ENCODE peak calls at places on chromosome 20, in four cellular contexts. B is body of pancreas, X is heart left ventricle, M is IMR-90. S is an unnamed sample.
A peak's percentile ranks its signal among the peaks of the same experiment; 100 is the strongest.

GRCh38 chr20:32516985-32517873 is 67.9 kb downstream of the NOL4L start:
- DNase-seq in B (no peak), X (no peak), M (peak; percentile 26), S (no peak)

GRCh38 chr20:45944965-45945677 is 10.6 kb downstream of the PCIF1 start:
- DNase-seq in B (peak; percentile 81), X (no peak), M (no peak), S (no peak)

GRCh38 chr20:11266571-11266970 is 592.8 kb upstream of the JAG1 start:
- DNase-seq in B (no peak), X (no peak), M (peak; percentile 4), S (no peak)

GRCh38 chr20:6663751-6664388 is 103.6 kb upstream of the BMP2 start:
- DNase-seq in B (no peak), X (no peak), M (no peak), S (no peak)

GRCh38 chr20:50022676-50023075 is 39.9 kb downstream of the SNAI1 start:
- DNase-seq in B (no peak), X (no peak), M (no peak), S (no peak)

GRCh38 chr20:33963756-33964155 is 30.0 kb upstream of the RALY start:
- DNase-seq in B (no peak), X (no peak), M (no peak), S (no peak)

GRCh38 chr20:434661-435419 is 26.7 kb downstream of the RBCK1 start:
- DNase-seq in B (no peak), X (no peak), M (no peak), S (no peak)

GRCh38 chr20:10536531-10536930 is 101.4 kb downstream of the SLX4IP start:
- DNase-seq in B (peak; percentile 88), X (no peak), M (peak; percentile 68), S (no peak)

GRCh38 chr20:46119028-46119546 is 973 bp downstream of the CD40 start:
- DNase-seq in B (no peak), X (no peak), M (no peak), S (no peak)

GRCh38 chr20:35478804-35479472 is 23.5 kb downstream of the CEP250 start:
- DNase-seq in B (no peak), X (no peak), M (no peak), S (no peak)

GRCh38 chr20:51116765-51117686 is 94.1 kb upstream of the KCNG1 start:
- DNase-seq in B (no peak), X (no peak), M (peak; percentile 60), S (no peak)

GRCh38 chr20:6956574-6956973 is 189.1 kb downstream of the BMP2 start:
- DNase-seq in B (no peak), X (no peak), M (no peak), S (no peak)

GRCh38 chr20:51563597-51564332 is 21.2 kb upstream of the NFATC2 start:
- DNase-seq in B (peak; percentile 61), X (peak; percentile 73), M (peak; percentile 86), S (peak; percentile 44)

GRCh38 chr20:58990651-58991445 is 9.8 kb downstream of the NELFCD start:
- DNase-seq in B (no peak), X (no peak), M (no peak), S (no peak)
- TF ChIP-seq POLR2A in B (no peak), X (no peak), M (no peak), S (no peak)

DNA sequence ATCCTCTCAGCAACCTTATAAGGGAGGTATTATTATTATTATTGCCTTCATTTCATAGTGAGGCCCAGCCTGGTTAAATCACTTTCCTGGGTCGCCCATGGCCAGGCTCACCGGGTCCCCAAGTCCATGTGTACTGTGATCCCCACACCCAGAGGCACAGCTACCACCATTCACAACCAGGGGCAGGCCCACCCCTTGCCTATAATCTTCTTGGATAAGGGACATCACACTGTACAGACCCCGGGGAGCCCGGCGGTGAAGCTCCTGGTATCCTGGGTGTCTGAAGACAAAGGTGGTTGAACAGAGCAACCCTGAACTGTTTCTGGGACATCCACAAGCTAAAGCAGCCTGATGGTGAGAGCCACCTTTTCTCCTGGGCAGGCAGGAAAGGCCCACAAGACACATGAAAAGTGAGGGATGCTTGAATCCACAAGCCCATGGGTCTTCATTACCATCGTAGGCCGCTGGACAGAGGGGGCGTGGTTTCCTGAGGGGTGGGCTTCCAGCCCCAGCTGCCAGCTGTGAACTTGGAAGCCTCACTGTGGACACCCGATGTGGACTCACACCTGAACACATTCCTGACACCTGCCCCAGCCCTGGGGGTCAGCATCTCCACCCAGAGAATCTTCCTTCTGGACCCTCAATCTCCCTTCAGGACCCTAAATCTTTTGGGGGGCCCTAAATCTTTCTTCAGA is 185.5 kb upstream of the PMEPA1 start:
- DNase-seq in B (no peak), X (no peak), M (no peak), S (no peak)
- TF ChIP-seq POLR2A in B (no peak), X (no peak), M (no peak), S (no peak)

DNA sequence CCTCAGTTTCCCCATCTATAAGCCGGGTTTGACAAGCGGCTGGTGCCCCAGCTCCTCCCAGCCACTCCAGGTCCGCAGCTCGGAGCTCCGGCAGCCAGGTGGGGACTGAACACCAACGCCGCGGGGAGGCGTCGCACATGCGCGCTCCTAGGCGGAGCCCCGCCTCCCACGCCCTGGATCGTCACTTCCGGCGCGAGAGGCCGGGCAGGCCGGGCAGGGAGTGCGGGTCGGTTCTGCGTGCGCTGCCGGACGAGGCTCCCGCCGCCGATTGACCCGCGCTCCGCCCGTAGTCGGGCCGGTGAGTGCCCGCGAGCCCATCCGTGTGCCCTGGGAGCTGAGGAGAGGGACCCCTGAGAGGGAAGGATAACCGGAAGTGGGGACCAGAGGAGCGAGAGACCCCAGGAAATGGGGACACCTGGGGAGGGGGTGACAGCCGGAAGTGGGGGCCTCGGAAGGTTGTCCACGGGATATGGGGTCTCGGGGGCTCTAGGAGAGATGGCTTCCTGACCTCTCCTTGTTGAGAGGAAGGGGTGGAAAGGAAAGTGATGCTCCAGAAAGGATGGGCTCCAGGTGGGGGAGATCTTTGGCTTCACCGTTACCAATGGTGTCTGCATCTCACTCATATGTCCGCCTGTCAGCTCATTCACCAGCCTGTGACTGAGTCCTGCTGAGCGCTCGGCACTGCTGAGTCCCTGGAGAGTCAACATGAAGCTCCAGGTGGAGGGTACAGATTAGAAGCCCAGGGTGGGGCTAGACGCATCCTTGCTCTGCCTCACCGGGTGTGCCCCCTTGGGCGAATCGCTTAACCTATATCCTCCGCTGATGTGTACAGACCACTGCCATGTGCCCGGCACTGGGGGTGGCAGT is at the start of gene TTPAL:
- DNase-seq in B (peak; percentile 90), X (peak; percentile 94), M (peak; percentile 82), S (peak; percentile 94)
- TF ChIP-seq POLR2A in B (peak; percentile 97), X (peak; percentile 98), M (peak; percentile 96), S (peak; percentile 99)

GRCh38 chr20:63491635-63492230 is 7.2 kb downstream of the EEF1A2 start:
- DNase-seq in B (no peak), X (no peak), M (no peak), S (no peak)
- TF ChIP-seq POLR2A in B (no peak), X (no peak), M (no peak), S (no peak)

GRCh38 chr20:47358052-47358671 is 1.7 kb upstream of the ZMYND8 start:
- DNase-seq in B (peak; percentile 17), X (no peak), M (no peak), S (no peak)

GRCh38 chr20:47360207-47360488 is 3.6 kb upstream of the ZMYND8 start:
- DNase-seq in B (peak; percentile 88), X (no peak), M (peak; percentile 64), S (no peak)

GRCh38 chr20:47357296-47358051 is 975 bp upstream of the ZMYND8 start:
- DNase-seq in B (peak; percentile 97), X (peak; percentile 90), M (peak; percentile 94), S (peak; percentile 26)

GRCh38 chr20:47359533-47360206 is 3.2 kb upstream of the ZMYND8 start:
- DNase-seq in B (peak; percentile 60), X (no peak), M (no peak), S (no peak)

DNA sequence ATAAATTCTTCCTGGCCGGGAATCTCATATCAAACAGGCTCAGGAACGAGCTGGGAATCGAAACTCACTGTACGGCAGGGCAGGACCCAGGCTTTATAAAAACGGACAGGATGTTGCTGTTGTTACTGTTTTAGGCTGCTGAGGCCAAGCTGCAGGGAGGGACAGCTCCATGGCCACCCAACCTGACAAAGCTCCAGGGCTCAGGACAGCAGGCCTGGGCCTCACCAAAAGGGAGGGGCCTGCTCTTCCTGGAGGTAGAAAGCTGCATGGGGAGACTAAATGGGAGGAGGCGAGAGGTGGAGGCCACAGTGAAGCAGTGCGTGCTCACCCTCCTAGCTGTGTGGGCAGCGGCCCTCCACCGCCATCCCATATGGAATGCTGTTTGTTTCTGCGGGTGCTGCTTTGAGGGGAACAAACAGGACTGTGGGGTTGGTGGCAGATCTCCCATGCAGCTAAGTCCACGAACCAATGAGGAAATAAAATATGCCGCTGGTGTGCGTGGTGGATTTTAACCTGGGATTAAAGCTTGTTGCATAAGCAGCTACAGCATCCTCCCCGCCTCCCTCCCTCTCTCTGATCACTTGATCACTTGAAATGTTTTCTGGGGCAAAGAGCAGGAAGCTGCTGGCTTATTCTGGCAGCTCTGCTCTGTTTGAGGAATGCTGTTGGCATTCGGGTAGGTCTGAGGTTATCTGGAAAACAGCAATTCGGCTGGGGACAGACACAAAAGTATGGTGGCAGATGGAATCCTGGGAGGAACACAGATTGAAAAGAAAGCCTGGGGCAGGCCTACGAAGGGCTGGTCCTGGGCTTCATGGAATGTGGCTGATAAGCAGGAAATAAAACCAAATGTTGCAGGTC is 2.4 kb upstream of the ZMYND8 start:
- DNase-seq in B (peak; percentile 96), X (no peak), M (peak; percentile 90), S (peak; percentile 49)
- TF ChIP-seq POLR2A in B (peak; percentile 85), X (peak; percentile 54), M (peak; percentile 6), S (peak; percentile 54)